ENCODE peak calls at places on chromosome 17, in six cellular contexts. One of them, this sample, is unnamed.

GRCh38 chr17:7260601-7261376 is 1.5 kb downstream of the CLDN7 start:
- DNase-seq in endothelial cell: peak
- DNase-seq in stimulated activated CD4-positive, alpha-beta T cell treated with anti-CD3 and anti-CD28 coated beads, Interleukin-1b, Interleukin-23, amount 100 ng/mL, for 1 hour: no peak
- DNase-seq in DMS 273 treated with DMSO at 0.1 percent for 48 hours: no peak
- DNase-seq in EH: no peak
- DNase-seq in NAMALWA: no peak
- DNase-seq in this sample: no peak

GRCh38 chr17:77396610-77397009 is 255.8 kb downstream of the SEC14L1 start:
- DNase-seq in endothelial cell: no peak
- DNase-seq in stimulated activated CD4-positive, alpha-beta T cell treated with anti-CD3 and anti-CD28 coated beads, Interleukin-1b, Interleukin-23, amount 100 ng/mL, for 1 hour: no peak
- DNase-seq in DMS 273 treated with DMSO at 0.1 percent for 48 hours: no peak
- DNase-seq in EH: peak
- DNase-seq in NAMALWA: no peak
- DNase-seq in this sample: no peak

GRCh38 chr17:65783845-65784334 is 222.4 kb upstream of the AXIN2 start:
- DNase-seq in endothelial cell: no peak
- DNase-seq in stimulated activated CD4-positive, alpha-beta T cell treated with anti-CD3 and anti-CD28 coated beads, Interleukin-1b, Interleukin-23, amount 100 ng/mL, for 1 hour: no peak
- DNase-seq in DMS 273 treated with DMSO at 0.1 percent for 48 hours: no peak
- DNase-seq in EH: peak
- DNase-seq in NAMALWA: no peak
- DNase-seq in this sample: no peak

GRCh38 chr17:55303701-55304145 is 39.0 kb downstream of the HLF start:
- DNase-seq in endothelial cell: no peak
- DNase-seq in stimulated activated CD4-positive, alpha-beta T cell treated with anti-CD3 and anti-CD28 coated beads, Interleukin-1b, Interleukin-23, amount 100 ng/mL, for 1 hour: no peak
- DNase-seq in DMS 273 treated with DMSO at 0.1 percent for 48 hours: no peak
- DNase-seq in EH: peak
- DNase-seq in NAMALWA: no peak
- DNase-seq in this sample: no peak

GRCh38 chr17:65483438-65483837 is 78.0 kb downstream of the AXIN2 start:
- DNase-seq in endothelial cell: no peak
- DNase-seq in stimulated activated CD4-positive, alpha-beta T cell treated with anti-CD3 and anti-CD28 coated beads, Interleukin-1b, Interleukin-23, amount 100 ng/mL, for 1 hour: no peak
- DNase-seq in DMS 273 treated with DMSO at 0.1 percent for 48 hours: no peak
- DNase-seq in EH: no peak
- DNase-seq in NAMALWA: no peak
- DNase-seq in this sample: no peak

GRCh38 chr17:78130439-78131101 is at the start of gene TMC8:
- DNase-seq in endothelial cell: no peak
- DNase-seq in stimulated activated CD4-positive, alpha-beta T cell treated with anti-CD3 and anti-CD28 coated beads, Interleukin-1b, Interleukin-23, amount 100 ng/mL, for 1 hour: no peak
- DNase-seq in DMS 273 treated with DMSO at 0.1 percent for 48 hours: no peak
- DNase-seq in EH: no peak
- DNase-seq in NAMALWA: peak
- DNase-seq in this sample: no peak

GRCh38 chr17:81453712-81454111 is 58.5 kb downstream of the BAHCC1 start:
- DNase-seq in endothelial cell: no peak
- DNase-seq in stimulated activated CD4-positive, alpha-beta T cell treated with anti-CD3 and anti-CD28 coated beads, Interleukin-1b, Interleukin-23, amount 100 ng/mL, for 1 hour: no peak
- DNase-seq in DMS 273 treated with DMSO at 0.1 percent for 48 hours: no peak
- DNase-seq in EH: no peak
- DNase-seq in NAMALWA: no peak
- DNase-seq in this sample: no peak

GRCh38 chr17:14409292-14409691 is 108.4 kb downstream of the HS3ST3B1 start:
- DNase-seq in endothelial cell: no peak
- DNase-seq in stimulated activated CD4-positive, alpha-beta T cell treated with anti-CD3 and anti-CD28 coated beads, Interleukin-1b, Interleukin-23, amount 100 ng/mL, for 1 hour: no peak
- DNase-seq in DMS 273 treated with DMSO at 0.1 percent for 48 hours: no peak
- DNase-seq in EH: no peak
- DNase-seq in NAMALWA: no peak
- DNase-seq in this sample: no peak

GRCh38 chr17:32323784-32324590 is 18.0 kb downstream of the C17orf75 start:
- DNase-seq in endothelial cell: no peak
- DNase-seq in stimulated activated CD4-positive, alpha-beta T cell treated with anti-CD3 and anti-CD28 coated beads, Interleukin-1b, Interleukin-23, amount 100 ng/mL, for 1 hour: no peak
- DNase-seq in DMS 273 treated with DMSO at 0.1 percent for 48 hours: no peak
- DNase-seq in EH: peak
- DNase-seq in NAMALWA: no peak
- DNase-seq in this sample: no peak

GRCh38 chr17:47949951-47950350 is 7.7 kb downstream of the PRR15L start:
- DNase-seq in endothelial cell: no peak
- DNase-seq in stimulated activated CD4-positive, alpha-beta T cell treated with anti-CD3 and anti-CD28 coated beads, Interleukin-1b, Interleukin-23, amount 100 ng/mL, for 1 hour: no peak
- DNase-seq in DMS 273 treated with DMSO at 0.1 percent for 48 hours: no peak
- DNase-seq in EH: no peak
- DNase-seq in NAMALWA: no peak
- DNase-seq in this sample: no peak

GRCh38 chr17:50531428-50532025 is 1.0 kb upstream of the EPN3 start:
- DNase-seq in endothelial cell: no peak
- DNase-seq in stimulated activated CD4-positive, alpha-beta T cell treated with anti-CD3 and anti-CD28 coated beads, Interleukin-1b, Interleukin-23, amount 100 ng/mL, for 1 hour: no peak
- DNase-seq in DMS 273 treated with DMSO at 0.1 percent for 48 hours: no peak
- DNase-seq in EH: no peak
- DNase-seq in NAMALWA: no peak
- DNase-seq in this sample: no peak

GRCh38 chr17:81135503-81136283 is 29.6 kb upstream of the PVALEF start:
- DNase-seq in endothelial cell: no peak
- DNase-seq in stimulated activated CD4-positive, alpha-beta T cell treated with anti-CD3 and anti-CD28 coated beads, Interleukin-1b, Interleukin-23, amount 100 ng/mL, for 1 hour: no peak
- DNase-seq in DMS 273 treated with DMSO at 0.1 percent for 48 hours: peak
- DNase-seq in EH: no peak
- DNase-seq in NAMALWA: no peak
- DNase-seq in this sample: no peak

GRCh38 chr17:56112086-56112485 is 41.2 kb upstream of the ANKFN1 start:
- DNase-seq in endothelial cell: no peak
- DNase-seq in stimulated activated CD4-positive, alpha-beta T cell treated with anti-CD3 and anti-CD28 coated beads, Interleukin-1b, Interleukin-23, amount 100 ng/mL, for 1 hour: no peak
- DNase-seq in DMS 273 treated with DMSO at 0.1 percent for 48 hours: no peak
- DNase-seq in EH: peak
- DNase-seq in NAMALWA: no peak
- DNase-seq in this sample: no peak

GRCh38 chr17:40517981-40518380 is 16.6 kb upstream of the TNS4 start:
- DNase-seq in endothelial cell: no peak
- DNase-seq in stimulated activated CD4-positive, alpha-beta T cell treated with anti-CD3 and anti-CD28 coated beads, Interleukin-1b, Interleukin-23, amount 100 ng/mL, for 1 hour: no peak
- DNase-seq in DMS 273 treated with DMSO at 0.1 percent for 48 hours: no peak
- DNase-seq in EH: no peak
- DNase-seq in NAMALWA: no peak
- DNase-seq in this sample: no peak

GRCh38 chr17:39485555-39485954 is 24.3 kb downstream of the CDK12 start:
- DNase-seq in endothelial cell: no peak
- DNase-seq in stimulated activated CD4-positive, alpha-beta T cell treated with anti-CD3 and anti-CD28 coated beads, Interleukin-1b, Interleukin-23, amount 100 ng/mL, for 1 hour: no peak
- DNase-seq in DMS 273 treated with DMSO at 0.1 percent for 48 hours: no peak
- DNase-seq in EH: peak
- DNase-seq in NAMALWA: no peak
- DNase-seq in this sample: no peak

GRCh38 chr17:38897671-38898290 is 27.6 kb upstream of the LASP1NB start:
- DNase-seq in endothelial cell: no peak
- DNase-seq in stimulated activated CD4-positive, alpha-beta T cell treated with anti-CD3 and anti-CD28 coated beads, Interleukin-1b, Interleukin-23, amount 100 ng/mL, for 1 hour: no peak
- DNase-seq in DMS 273 treated with DMSO at 0.1 percent for 48 hours: no peak
- DNase-seq in EH: no peak
- DNase-seq in NAMALWA: no peak
- DNase-seq in this sample: no peak

GRCh38 chr17:49516190-49516589 is 21.1 kb downstream of the NGFR start:
- DNase-seq in endothelial cell: no peak
- DNase-seq in stimulated activated CD4-positive, alpha-beta T cell treated with anti-CD3 and anti-CD28 coated beads, Interleukin-1b, Interleukin-23, amount 100 ng/mL, for 1 hour: no peak
- DNase-seq in DMS 273 treated with DMSO at 0.1 percent for 48 hours: no peak
- DNase-seq in EH: no peak
- DNase-seq in NAMALWA: no peak
- DNase-seq in this sample: no peak

GRCh38 chr17:72121164-72122001 is 563 bp downstream of the SOX9 start:
- DNase-seq in endothelial cell: peak
- DNase-seq in stimulated activated CD4-positive, alpha-beta T cell treated with anti-CD3 and anti-CD28 coated beads, Interleukin-1b, Interleukin-23, amount 100 ng/mL, for 1 hour: no peak
- DNase-seq in DMS 273 treated with DMSO at 0.1 percent for 48 hours: no peak
- DNase-seq in EH: peak
- DNase-seq in NAMALWA: no peak
- DNase-seq in this sample: no peak

GRCh38 chr17:18184143-18185007 is 747 bp downstream of the ALKBH5 start:
- DNase-seq in endothelial cell: peak
- DNase-seq in stimulated activated CD4-positive, alpha-beta T cell treated with anti-CD3 and anti-CD28 coated beads, Interleukin-1b, Interleukin-23, amount 100 ng/mL, for 1 hour: peak
- DNase-seq in DMS 273 treated with DMSO at 0.1 percent for 48 hours: no peak
- DNase-seq in EH: peak
- DNase-seq in NAMALWA: peak
- DNase-seq in this sample: no peak

GRCh38 chr17:3843935-3844516 is 2.0 kb downstream of the NCBP3 start:
- DNase-seq in endothelial cell: peak
- DNase-seq in stimulated activated CD4-positive, alpha-beta T cell treated with anti-CD3 and anti-CD28 coated beads, Interleukin-1b, Interleukin-23, amount 100 ng/mL, for 1 hour: peak
- DNase-seq in DMS 273 treated with DMSO at 0.1 percent for 48 hours: no peak
- DNase-seq in EH: peak
- DNase-seq in NAMALWA: peak
- DNase-seq in this sample: no peak

GRCh38 chr17:17269926-17270773 is 10.9 kb downstream of the COPS3 start:
- DNase-seq in endothelial cell: peak
- DNase-seq in stimulated activated CD4-positive, alpha-beta T cell treated with anti-CD3 and anti-CD28 coated beads, Interleukin-1b, Interleukin-23, amount 100 ng/mL, for 1 hour: no peak
- DNase-seq in DMS 273 treated with DMSO at 0.1 percent for 48 hours: no peak
- DNase-seq in EH: peak
- DNase-seq in NAMALWA: peak
- DNase-seq in this sample: no peak

This sample was measured in GOT3.